ENCODE peak calls at places on chromosome 10, in five cellular contexts. R, B, G, V and T are unnamed samples.

GRCh38 chr10:6219494-6219836 is 16.7 kb downstream of the PFKFB3 start:
- DNase-seq in B (no peak), R (no peak), G (no peak), V (no peak), T (no peak)

GRCh38 chr10:69317175-69318086 is 39.1 kb downstream of the HK1 start:
- DNase-seq in V (no peak), R (no peak), G (peak; percentile 67), B (no peak), T (no peak)

GRCh38 chr10:114404171-114405010 is at the start of gene AFAP1L2:
- DNase-seq in V (no peak), B (no peak), R (no peak), G (peak; percentile 82), T (no peak)

GRCh38 chr10:52908483-52908882 is 135.9 kb upstream of the MBL2 start:
- DNase-seq in V (no peak), R (no peak), G (no peak), B (no peak), T (no peak)

GRCh38 chr10:45000138-45000763 is 472 bp upstream of the ZNF22 start:
- DNase-seq in R (peak; percentile 97), B (no peak), G (peak; percentile 53), V (no peak), T (no peak)

GRCh38 chr10:100895346-100895745 is 17.4 kb upstream of the SLF2 start:
- DNase-seq in V (no peak), B (no peak), G (no peak), R (no peak), T (no peak)

GRCh38 chr10:75926763-75927162 is 495.3 kb downstream of the LRMDA start:
- DNase-seq in B (no peak), R (no peak), G (peak; percentile 57), V (no peak), T (no peak)

GRCh38 chr10:61834519-61834918 is 67.0 kb upstream of the ARID5B start:
- DNase-seq in G (no peak), R (no peak), V (no peak), B (no peak), T (no peak)

GRCh38 chr10:87945994-87946393 is 82.6 kb downstream of the PTEN start:
- DNase-seq in B (no peak), V (no peak), G (no peak), R (no peak), T (no peak)

DNA sequence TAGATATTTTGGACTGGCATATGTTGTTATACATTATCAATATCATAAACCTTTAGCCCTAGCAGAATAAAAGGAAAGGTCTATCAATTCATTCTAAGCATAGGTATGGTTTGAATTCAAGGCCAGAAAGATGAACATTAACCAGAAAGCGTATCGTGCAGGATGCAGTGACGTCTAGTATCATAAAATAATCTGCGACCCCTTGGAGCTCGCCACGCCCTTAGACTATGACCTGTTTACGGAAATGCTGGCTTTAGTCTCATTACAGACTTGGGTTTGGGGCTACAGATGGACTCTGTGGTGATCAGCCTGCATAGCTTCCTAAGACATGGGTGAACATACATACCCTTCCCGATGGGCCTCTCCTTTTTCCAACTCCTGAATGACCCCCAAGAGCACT is 21.5 kb downstream of the INSYN2A start:
- DNase-seq in G (no peak), R (no peak), V (no peak), B (no peak), T (no peak)
- TF ChIP-seq CTCF in G (no peak), R (no peak), V (no peak), B (no peak), T (no peak)

DNA sequence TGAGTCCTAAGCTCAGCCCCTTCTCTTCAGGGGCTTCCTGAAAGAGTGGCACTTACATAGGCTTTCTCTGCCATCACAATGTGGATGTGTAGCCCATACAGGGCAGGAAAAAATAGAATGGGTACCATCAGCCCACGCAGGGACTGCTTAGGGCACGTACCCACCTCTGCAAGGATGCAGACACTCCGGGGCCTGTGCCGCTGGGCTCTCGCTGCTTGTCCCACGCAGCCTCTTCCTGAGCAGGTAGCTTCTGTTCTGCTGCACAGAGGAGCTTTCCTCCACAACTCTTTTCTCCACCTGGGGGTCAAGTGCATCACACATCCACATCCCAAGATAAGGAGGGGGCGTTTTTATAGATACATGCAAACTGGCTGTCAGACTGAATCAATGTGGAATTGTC is 34.3 kb downstream of the FRMPD2 start:
- DNase-seq in B (no peak), R (no peak), V (no peak), G (no peak), T (peak; percentile 57)
- TF ChIP-seq CTCF in B (no peak), R (no peak), V (no peak), G (no peak), T (no peak)

DNA sequence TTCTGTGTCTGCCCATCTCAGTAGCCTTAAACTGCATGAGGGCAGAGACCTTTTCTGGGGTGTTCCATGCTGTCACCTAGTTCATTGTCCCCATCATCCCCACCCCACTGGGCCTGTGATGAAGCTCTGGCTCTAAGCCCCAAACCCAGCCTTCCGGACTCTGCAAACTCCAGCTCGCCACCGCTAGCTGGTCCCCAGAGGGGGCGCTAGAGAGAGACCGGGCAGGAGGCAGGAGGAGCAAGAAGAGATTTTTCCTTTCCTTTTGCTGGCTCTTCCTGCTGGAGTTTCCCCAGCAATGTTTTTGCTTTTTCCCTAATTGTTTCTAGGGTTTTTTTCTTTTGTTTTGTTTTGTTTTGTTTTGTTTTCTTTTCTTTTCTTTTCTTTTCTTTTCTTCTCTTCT is 234.4 kb downstream of the TEX36 start:
- DNase-seq in G (peak; percentile 91), B (no peak), V (no peak), R (peak; percentile 6), T (no peak)
- TF ChIP-seq CTCF in G (peak; percentile 88), B (no peak), V (peak; percentile 73), R (peak; percentile 56), T (peak; percentile 31)

DNA sequence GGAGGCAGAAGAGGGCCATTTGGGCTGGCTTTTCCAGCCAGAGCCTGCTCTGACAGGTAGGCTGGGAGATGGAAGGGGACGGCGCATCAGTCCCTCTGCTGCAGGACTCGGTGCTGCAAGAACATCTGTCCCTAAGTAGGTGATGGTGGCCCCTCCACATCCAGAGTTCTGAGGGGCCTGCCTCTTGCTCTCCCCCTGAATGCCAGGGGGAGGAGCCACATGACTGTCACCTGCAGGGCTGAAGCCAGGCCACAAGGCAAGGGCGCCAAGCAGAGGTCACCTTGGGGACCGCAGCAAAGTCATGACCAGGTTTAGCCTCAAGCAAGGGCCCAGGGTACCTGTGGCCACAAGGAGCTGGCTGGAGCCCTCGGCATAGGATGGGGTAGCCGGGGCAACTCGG is 99.4 kb downstream of the FAM53B start:
- DNase-seq in V (no peak), B (no peak), G (peak; percentile 78), R (no peak), T (no peak)
- TF ChIP-seq CTCF in V (no peak), B (no peak), G (peak; percentile 44), R (no peak), T (no peak)

DNA sequence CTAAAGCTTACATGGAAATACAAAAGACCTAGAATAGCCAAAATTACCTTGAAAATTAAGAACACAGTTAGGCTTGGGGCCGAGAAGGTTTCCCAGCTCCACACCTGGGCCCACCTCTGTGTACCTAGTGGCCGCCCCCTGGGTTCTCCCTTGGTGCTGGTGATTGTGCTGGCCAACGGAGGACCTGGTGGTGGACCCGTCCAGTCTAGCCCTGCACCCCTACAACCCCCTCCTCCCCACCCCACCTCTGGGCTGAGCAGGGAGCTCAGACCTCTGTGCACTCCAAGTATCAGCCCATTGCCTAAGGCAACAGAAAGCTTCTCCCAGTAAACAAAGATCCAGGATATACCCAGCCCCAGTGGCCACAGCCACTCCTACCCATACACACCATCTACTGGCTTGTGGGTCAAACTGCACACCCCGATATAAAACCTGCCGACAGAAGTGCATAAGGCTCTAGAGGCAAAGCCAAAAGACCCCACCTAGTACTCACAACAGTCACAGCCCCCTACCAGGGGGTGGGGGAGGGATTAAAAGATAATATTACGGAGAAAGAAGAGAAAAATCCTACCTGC is 105.0 kb upstream of the DIP2C start:
- DNase-seq in V (no peak), B (no peak), R (peak; percentile 60), G (peak; percentile 65), T (no peak)
- TF ChIP-seq CTCF in V (no peak), B (no peak), R (peak; percentile 66), G (peak; percentile 63), T (peak; percentile 41)

GRCh38 chr10:120999868-121000267 is 148.7 kb downstream of the WDR11 start:
- DNase-seq in G (no peak), V (no peak), R (no peak), B (no peak), T (no peak)
- TF ChIP-seq CTCF in G (peak; percentile 69), V (no peak), R (no peak), B (no peak), T (no peak)

GRCh38 chr10:22570733-22571430 is 143.5 kb downstream of the PIP4K2A start:
- DNase-seq in V (no peak), R (no peak), G (no peak), B (peak; percentile 8), T (no peak)
- TF ChIP-seq CTCF in V (no peak), R (no peak), G (no peak), B (no peak), T (no peak)

DNA sequence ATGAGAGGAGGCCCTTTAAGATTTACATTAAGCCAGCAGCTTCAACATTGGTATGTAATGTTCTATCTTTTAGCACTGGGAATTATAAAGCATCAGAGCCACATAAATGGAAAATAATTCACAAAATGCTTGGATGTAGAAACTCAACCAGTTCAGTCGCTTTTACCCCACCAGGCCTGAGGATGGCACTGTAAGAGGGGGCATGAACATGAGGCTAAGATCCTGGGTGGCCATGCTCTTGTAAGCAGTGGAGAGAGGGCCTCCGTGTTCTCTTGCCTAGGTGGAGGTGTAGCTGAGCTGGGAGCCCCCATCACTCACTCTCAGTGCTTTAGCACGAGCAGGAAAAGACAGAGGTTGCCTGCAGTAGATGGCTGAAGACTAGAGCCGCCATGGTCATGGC is 238.8 kb downstream of the FANK1 start:
- DNase-seq in R (peak; percentile 50), B (no peak), V (no peak), G (peak; percentile 71), T (no peak)
- TF ChIP-seq CTCF in R (peak; percentile 49), B (no peak), V (peak; percentile 40), G (peak; percentile 72), T (peak; percentile 16)

DNA sequence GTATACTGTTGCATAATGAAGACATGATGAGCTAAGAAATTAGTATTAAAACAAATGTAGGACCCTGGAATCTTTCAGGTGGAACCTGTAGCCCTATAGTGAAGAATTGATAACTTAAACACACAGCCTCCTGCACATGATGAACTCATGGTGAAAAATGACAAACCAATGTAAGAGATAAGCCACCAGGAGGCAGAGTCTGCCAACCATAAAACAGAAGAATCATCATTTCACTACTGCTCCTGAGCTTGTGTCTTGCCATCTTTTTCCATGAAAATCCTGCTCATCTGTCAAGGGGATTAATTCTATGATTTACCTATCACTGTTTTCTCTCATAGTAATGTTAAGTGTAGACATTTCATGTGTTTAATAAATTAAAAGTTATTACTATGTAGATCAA is 363.9 kb downstream of the MALRD1 start:
- DNase-seq in V (no peak), B (no peak), R (peak; percentile 77), G (peak; percentile 49), T (no peak)
- TF ChIP-seq CTCF in V (peak; percentile 15), B (no peak), R (peak; percentile 71), G (peak; percentile 80), T (peak; percentile 64)